ENCODE peak calls at places on chromosome 17, in ten cellular contexts. P is astrocyte of the cerebellum; M is Kasumi-1; O is left cardiac atrium; E is stimulated activated CD4-positive, alpha-beta T cell treated with anti-CD3 and anti-CD28 coated beads, Interleukin-15, amount 100 ng/mL, for 24 hours; H is activated CD4-positive, alpha-beta T cell treated with anti-CD3 and anti-CD28 coated beads for 48 hours; X is naive thymus-derived CD8-positive, alpha-beta T cell; C is activated T-helper 9 cell treated with anti-CD3 and anti-CD28 coated beads, Interleukin-2, amount 50 U/mL, for 16 hours; J is endothelial cell; F is NCI-H2107. I is an unnamed sample.

GRCh38 chr17:1109606-1110523 is 69.9 kb downstream of the ABR start:
- DNase-seq in P (no peak), M (no peak), O (peak; percentile 59), E (peak; percentile 68), H (peak; percentile 67), X (no peak), C (peak; percentile 33), J (peak; percentile 60), F (no peak), I (no peak)

GRCh38 chr17:79340771-79341528 is 266.3 kb downstream of the ENGASE start:
- DNase-seq in P (no peak), M (no peak), O (no peak), E (no peak), H (no peak), X (peak; percentile 37), C (no peak), J (no peak), F (no peak), I (peak; percentile 81)

GRCh38 chr17:82392967-82393366 is 21.4 kb downstream of the UTS2R start:
- DNase-seq in P (no peak), M (no peak), O (no peak), E (no peak), H (no peak), X (peak; percentile 27), C (no peak), J (no peak), F (no peak), I (no peak)

GRCh38 chr17:1561420-1562177 is 993 bp downstream of the PITPNA start:
- DNase-seq in P (no peak), M (no peak), O (peak; percentile 44), E (peak; percentile 56), H (peak; percentile 49), X (no peak), C (peak; percentile 28), J (peak; percentile 40), F (no peak), I (no peak)

GRCh38 chr17:32854177-32854576 is 22.7 kb downstream of the MYO1D start:
- DNase-seq in P (no peak), M (no peak), O (no peak), E (no peak), H (no peak), X (no peak), C (no peak), J (no peak), F (no peak), I (no peak)

GRCh38 chr17:66527335-66527734 is 224.9 kb downstream of the PRKCA start:
- DNase-seq in P (no peak), M (no peak), O (no peak), E (no peak), H (no peak), X (peak; percentile 21), C (no peak), J (no peak), F (no peak), I (no peak)

GRCh38 chr17:4293572-4293971 is 29.8 kb upstream of the ANKFY1 start:
- DNase-seq in P (no peak), M (no peak), O (no peak), E (no peak), H (no peak), X (no peak), C (no peak), J (no peak), F (no peak), I (peak; percentile 19)

GRCh38 chr17:17741346-17742023 is 60.2 kb downstream of the RAI1 start:
- DNase-seq in P (no peak), M (no peak), O (no peak), E (no peak), H (no peak), X (no peak), C (no peak), J (peak; percentile 47), F (no peak), I (no peak)

GRCh38 chr17:12603566-12603965 is 62.1 kb upstream of the MYOCD start:
- DNase-seq in P (no peak), M (no peak), O (no peak), E (no peak), H (no peak), X (no peak), C (no peak), J (no peak), F (no peak), I (no peak)

GRCh38 chr17:27975146-27976011 is 67.1 kb upstream of the NLK start:
- DNase-seq in P (no peak), M (no peak), O (no peak), E (no peak), H (no peak), X (no peak), C (no peak), J (no peak), F (no peak), I (no peak)

GRCh38 chr17:64074704-64075484 is 54.5 kb upstream of the ICAM2 start:
- DNase-seq in P (no peak), M (peak; percentile 26), O (no peak), E (no peak), H (no peak), X (no peak), C (no peak), J (no peak), F (no peak), I (no peak)

GRCh38 chr17:48215583-48216139 is 108.1 kb downstream of the SNX11 start:
- DNase-seq in P (peak; percentile 18), M (peak; percentile 18), O (no peak), E (no peak), H (no peak), X (no peak), C (no peak), J (peak; percentile 57), F (peak; percentile 17), I (no peak)

GRCh38 chr17:81635973-81636504 is 873 bp downstream of the NPLOC4 start:
- DNase-seq in P (no peak), M (peak; percentile 28), O (no peak), E (no peak), H (no peak), X (no peak), C (no peak), J (no peak), F (no peak), I (no peak)

GRCh38 chr17:82239926-82240505 is 11.2 kb downstream of the SLC16A3 start:
- DNase-seq in P (no peak), M (no peak), O (no peak), E (no peak), H (no peak), X (no peak), C (no peak), J (no peak), F (no peak), I (no peak)

GRCh38 chr17:66930933-66931332 is 33.6 kb upstream of the CACNG4 start:
- DNase-seq in P (no peak), M (no peak), O (no peak), E (no peak), H (no peak), X (no peak), C (no peak), J (no peak), F (no peak), I (no peak)

GRCh38 chr17:45008191-45008590 is 40.1 kb upstream of the C1QL1 start:
- DNase-seq in P (no peak), M (no peak), O (no peak), E (no peak), H (no peak), X (no peak), C (no peak), J (no peak), F (no peak), I (no peak)

GRCh38 chr17:80191192-80191591 is 21.4 kb downstream of the CARD14 start:
- DNase-seq in P (no peak), M (no peak), O (no peak), E (no peak), H (no peak), X (no peak), C (no peak), J (no peak), F (no peak), I (no peak)

GRCh38 chr17:50879086-50879485 is 12.9 kb upstream of the TOB1 start:
- DNase-seq in P (no peak), M (no peak), O (no peak), E (no peak), H (no peak), X (no peak), C (no peak), J (no peak), F (no peak), I (no peak)

GRCh38 chr17:17076066-17076465 is 33.8 kb downstream of the MPRIP start:
- DNase-seq in P (no peak), M (no peak), O (peak; percentile 3), E (no peak), H (no peak), X (peak; percentile 7), C (no peak), J (no peak), F (no peak), I (no peak)

GRCh38 chr17:48202945-48203344 is 95.4 kb downstream of the SNX11 start:
- DNase-seq in P (no peak), M (no peak), O (no peak), E (no peak), H (no peak), X (no peak), C (no peak), J (no peak), F (no peak), I (no peak)

GRCh38 chr17:2697611-2698162 is 13.9 kb downstream of the CLUH start:
- DNase-seq in P (no peak), M (no peak), O (no peak), E (no peak), H (no peak), X (peak; percentile 57), C (no peak), J (peak; percentile 2), F (no peak), I (no peak)

GRCh38 chr17:19365833-19366636 is 3.5 kb upstream of the B9D1 start:
- DNase-seq in P (no peak), M (no peak), O (peak; percentile 9), E (no peak), H (no peak), X (peak; percentile 45), C (no peak), J (no peak), F (no peak), I (no peak)

GRCh38 chr17:82874011-82874835 is 34.4 kb upstream of the ZNF750 start:
- DNase-seq in P (no peak), M (no peak), O (no peak), E (no peak), H (no peak), X (no peak), C (no peak), J (no peak), F (no peak), I (no peak)

GRCh38 chr17:850828-851759 is 68.9 kb downstream of the MRM3 start:
- DNase-seq in P (no peak), M (no peak), O (no peak), E (no peak), H (no peak), X (no peak), C (no peak), J (no peak), F (no peak), I (no peak)

GRCh38 chr17:2050871-2051387 is 4.0 kb upstream of the HIC1 start:
- DNase-seq in P (no peak), M (no peak), O (peak; percentile 72), E (peak; percentile 36), H (no peak), X (no peak), C (no peak), J (peak; percentile 33), F (no peak), I (no peak)

GRCh38 chr17:36591434-36592315 is at the start of gene DHRS11:
- DNase-seq in P (no peak), M (peak; percentile 43), O (peak; percentile 90), E (peak; percentile 90), H (peak; percentile 86), X (peak; percentile 78), C (peak; percentile 72), J (peak; percentile 85), F (peak; percentile 42), I (no peak)

GRCh38 chr17:34837796-34838195 is 123.5 kb downstream of the CCT6B start:
- DNase-seq in P (no peak), M (no peak), O (no peak), E (no peak), H (no peak), X (no peak), C (no peak), J (no peak), F (no peak), I (no peak)

GRCh38 chr17:17457680-17458079 is 19.1 kb upstream of the MED9 start:
- DNase-seq in P (no peak), M (no peak), O (no peak), E (no peak), H (no peak), X (no peak), C (no peak), J (no peak), F (no peak), I (no peak)